ENCODE peak calls at places on chromosome 12, in seven cellular contexts. One of them, this sample, is unnamed.

GRCh38 chr12:130880411-130880885 is 8.6 kb downstream of the RAN start:
- DNase-seq in lower lobe of right lung: no peak
- DNase-seq in GM23248: peak; percentile 32
- DNase-seq in PC-3: no peak
- DNase-seq in NCI-H226: no peak
- DNase-seq in AG08395: no peak
- DNase-seq in renal cortical epithelial cell: no peak
- DNase-seq in this sample: no peak

GRCh38 chr12:118727967-118728366 is 253.4 kb upstream of the SRRM4 start:
- DNase-seq in NCI-H226: no peak
- DNase-seq in lower lobe of right lung: no peak
- DNase-seq in renal cortical epithelial cell: no peak
- DNase-seq in GM23248: no peak
- DNase-seq in PC-3: no peak
- DNase-seq in AG08395: no peak
- DNase-seq in this sample: no peak

GRCh38 chr12:47097276-47097896 is 17.6 kb upstream of the AMIGO2 start:
- DNase-seq in GM23248: peak; percentile 26
- DNase-seq in lower lobe of right lung: no peak
- DNase-seq in PC-3: peak; percentile 80
- DNase-seq in renal cortical epithelial cell: no peak
- DNase-seq in NCI-H226: peak; percentile 43
- DNase-seq in AG08395: no peak
- DNase-seq in this sample: peak; percentile 61

GRCh38 chr12:49623142-49623899 is at the start of gene PRPF40B:
- DNase-seq in NCI-H226: peak; percentile 71
- DNase-seq in AG08395: peak; percentile 96
- DNase-seq in PC-3: peak; percentile 84
- DNase-seq in GM23248: peak; percentile 94
- DNase-seq in lower lobe of right lung: peak; percentile 91
- DNase-seq in renal cortical epithelial cell: peak; percentile 43
- DNase-seq in this sample: peak; percentile 73

GRCh38 chr12:52907092-52907810 is 2.4 kb upstream of the KRT8 start:
- DNase-seq in AG08395: no peak
- DNase-seq in GM23248: no peak
- DNase-seq in renal cortical epithelial cell: peak; percentile 54
- DNase-seq in NCI-H226: peak; percentile 60
- DNase-seq in PC-3: peak; percentile 88
- DNase-seq in lower lobe of right lung: peak; percentile 83
- DNase-seq in this sample: no peak

GRCh38 chr12:124694250-124694649 is 126.8 kb upstream of the NCOR2 start:
- DNase-seq in GM23248: no peak
- DNase-seq in AG08395: no peak
- DNase-seq in NCI-H226: no peak
- DNase-seq in PC-3: no peak
- DNase-seq in lower lobe of right lung: no peak
- DNase-seq in renal cortical epithelial cell: no peak
- DNase-seq in this sample: no peak

GRCh38 chr12:22406622-22407021 is 72.1 kb upstream of the ST8SIA1 start:
- DNase-seq in lower lobe of right lung: no peak
- DNase-seq in GM23248: peak; percentile 2
- DNase-seq in AG08395: no peak
- DNase-seq in renal cortical epithelial cell: no peak
- DNase-seq in NCI-H226: no peak
- DNase-seq in PC-3: peak; percentile 11
- DNase-seq in this sample: peak; percentile 40

GRCh38 chr12:123941485-123942276 is 30.9 kb downstream of the CCDC92 start:
- DNase-seq in NCI-H226: no peak
- DNase-seq in GM23248: no peak
- DNase-seq in PC-3: no peak
- DNase-seq in AG08395: no peak
- DNase-seq in lower lobe of right lung: no peak
- DNase-seq in renal cortical epithelial cell: no peak
- DNase-seq in this sample: peak; percentile 87

GRCh38 chr12:131700271-131700670 is 10.6 kb upstream of the SFSWAP start:
- DNase-seq in renal cortical epithelial cell: no peak
- DNase-seq in lower lobe of right lung: no peak
- DNase-seq in NCI-H226: no peak
- DNase-seq in AG08395: no peak
- DNase-seq in PC-3: no peak
- DNase-seq in GM23248: no peak
- DNase-seq in this sample: no peak

This sample was measured in fibroblast of gingiva.